ENCODE peak calls at places on chromosome 18, in seven cellular contexts. W is thoracic aorta, Q is neural progenitor cell, T is epithelial cell of esophagus, U is uterus, K is H7, M is K562. R is an unnamed sample.
A peak's percentile ranks its signal among the peaks of the same experiment; 100 is the strongest.

GRCh38 chr18:8998481-8999217 is 103.8 kb upstream of the NDUFV2 start:
- DNase-seq in W (no peak), Q (peak; percentile 24), T (peak; percentile 30), U (no peak), K (no peak), M (no peak), R (no peak)

GRCh38 chr18:8988262-8988871 is 114.1 kb upstream of the NDUFV2 start:
- DNase-seq in W (no peak), Q (peak; percentile 88), T (peak; percentile 75), U (peak; percentile 23), K (peak; percentile 77), M (peak; percentile 84), R (peak; percentile 30)

GRCh38 chr18:28637897-28638296 is 461.0 kb upstream of the CDH2 start:
- DNase-seq in W (no peak), Q (no peak), T (no peak), U (no peak), K (peak; percentile 16), M (no peak), R (no peak)

GRCh38 chr18:21803495-21803894 is 62.9 kb downstream of the MIB1 start:
- DNase-seq in W (no peak), Q (no peak), T (peak; percentile 28), U (no peak), K (no peak), M (no peak), R (peak; percentile 8)

GRCh38 chr18:8116346-8117007 is 492.8 kb upstream of the RAB12 start:
- DNase-seq in W (no peak), Q (no peak), T (peak; percentile 88), U (no peak), K (no peak), M (peak; percentile 6), R (peak; percentile 55)

GRCh38 chr18:52716926-52717325 is 376.9 kb downstream of the DCC start:
- DNase-seq in W (no peak), Q (peak; percentile 8), T (peak; percentile 17), U (no peak), K (no peak), M (peak; percentile 0), R (peak; percentile 17)

GRCh38 chr18:58501033-58501432 is 127.9 kb downstream of the ALPK2 start:
- DNase-seq in W (no peak), Q (no peak), T (no peak), U (no peak), K (no peak), M (no peak), R (no peak)

GRCh38 chr18:50807199-50807598 is 12.6 kb downstream of the MRO start:
- DNase-seq in W (no peak), Q (no peak), T (no peak), U (no peak), K (no peak), M (no peak), R (no peak)

GRCh38 chr18:70931942-70932814 is 643.3 kb downstream of the SOCS6 start:
- DNase-seq in W (no peak), Q (peak; percentile 54), T (peak; percentile 29), U (no peak), K (peak; percentile 22), M (peak; percentile 3), R (peak; percentile 42)

GRCh38 chr18:70019136-70019535 is 71.5 kb upstream of the CD226 start:
- DNase-seq in W (no peak), Q (no peak), T (no peak), U (no peak), K (no peak), M (no peak), R (no peak)

GRCh38 chr18:57898506-57899124 is 95.5 kb upstream of the ATP8B1 start:
- DNase-seq in W (no peak), Q (no peak), T (peak; percentile 82), U (no peak), K (no peak), M (no peak), R (peak; percentile 16)

GRCh38 chr18:13035249-13035914 is 44.2 kb downstream of the CEP192 start:
- DNase-seq in W (no peak), Q (no peak), T (no peak), U (no peak), K (no peak), M (peak; percentile 20), R (no peak)

GRCh38 chr18:58299135-58299473 is 255.1 kb downstream of the NEDD4L start:
- DNase-seq in W (no peak), Q (no peak), T (no peak), U (no peak), K (no peak), M (no peak), R (no peak)

DNA sequence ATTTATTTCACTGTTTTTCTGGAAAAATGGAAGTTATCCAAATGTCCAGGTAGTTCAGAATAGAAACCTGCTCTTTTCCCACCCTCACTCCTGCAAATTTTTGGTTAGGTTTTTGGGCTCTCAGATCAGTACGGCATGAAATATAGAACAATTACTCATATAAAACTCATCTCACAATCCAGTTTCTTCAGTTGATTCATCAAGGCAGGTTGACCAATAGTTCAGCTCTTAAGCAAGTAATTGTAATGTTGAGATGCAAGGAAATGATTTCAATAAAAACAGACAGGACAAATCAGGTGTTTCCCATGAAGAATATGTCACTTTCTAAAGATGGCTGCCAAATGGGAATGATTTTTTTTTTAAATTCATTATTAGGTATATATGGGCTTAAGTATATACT is 2.0 kb downstream of the RAB27B start:
- DNase-seq in W (no peak), Q (no peak), T (peak; percentile 90), U (no peak), K (no peak), M (no peak), R (peak; percentile 13)
- H3K4me3 ChIP-seq in W (no peak overlapping the region), Q (no peak overlapping the region), T (peak overlapping the region; percentile 85), U (no peak overlapping the region), K (no peak overlapping the region), M (no peak overlapping the region), R (no peak overlapping the region)

GRCh38 chr18:76489081-76489480 is 6.0 kb downstream of the ZNF516 start:
- DNase-seq in W (no peak), Q (no peak), T (peak; percentile 43), U (no peak), K (no peak), M (no peak), R (no peak)
- H3K4me3 ChIP-seq in W (no peak overlapping the region), Q (peak overlapping the region; percentile 67), T (peak overlapping the region; percentile 6), U (no peak overlapping the region), K (no peak overlapping the region), M (no peak overlapping the region), R (no peak overlapping the region)

GRCh38 chr18:79604913-79605235 is 74.7 kb upstream of the CTDP1 start:
- DNase-seq in W (no peak), Q (no peak), T (no peak), U (no peak), K (no peak), M (no peak), R (no peak)

GRCh38 chr18:79604205-79604912 is 75.2 kb upstream of the CTDP1 start:
- DNase-seq in W (no peak), Q (no peak), T (no peak), U (peak; percentile 8), K (no peak), M (no peak), R (no peak)

GRCh38 chr18:79605481-79605880 is 74.1 kb upstream of the CTDP1 start:
- DNase-seq in W (no peak), Q (no peak), T (no peak), U (peak; percentile 3), K (no peak), M (no peak), R (no peak)

GRCh38 chr18:79601234-79601633 is 78.4 kb upstream of the CTDP1 start:
- DNase-seq in W (no peak), Q (no peak), T (no peak), U (no peak), K (no peak), M (peak; percentile 84), R (no peak)

GRCh38 chr18:79603321-79604204 is 76.0 kb upstream of the CTDP1 start:
- DNase-seq in W (no peak), Q (no peak), T (no peak), U (peak; percentile 9), K (no peak), M (no peak), R (no peak)
- H3K4me3 ChIP-seq in W (no peak overlapping the region), Q (no peak overlapping the region), T (no peak overlapping the region), U (no peak overlapping the region), K (no peak overlapping the region), M (no peak overlapping the region), R (no peak overlapping the region)

GRCh38 chr18:37537868-37538525 is 27.6 kb downstream of the CELF4 start:
- DNase-seq in W (peak; percentile 16), Q (peak; percentile 86), T (peak; percentile 67), U (peak; percentile 25), K (peak; percentile 96), M (peak; percentile 76), R (peak; percentile 44)
- H3K4me3 ChIP-seq in W (no peak overlapping the region), Q (no peak overlapping the region), T (no peak overlapping the region), U (no peak overlapping the region), K (peak overlapping the region; percentile 34), M (no peak overlapping the region), R (no peak overlapping the region)

GRCh38 chr18:48007955-48008701 is 77.7 kb upstream of the SMAD2 start:
- DNase-seq in W (no peak), Q (peak; percentile 96), T (peak; percentile 62), U (peak; percentile 40), K (peak; percentile 100), M (peak; percentile 77), R (peak; percentile 77)
- H3K4me3 ChIP-seq in W (peak overlapping the region; percentile 89), Q (peak overlapping the region; percentile 55), T (peak overlapping the region; percentile 40), U (peak overlapping the region; percentile 16), K (peak overlapping the region; percentile 58), M (peak overlapping the region; percentile 53), R (peak overlapping the region; percentile 69)

GRCh38 chr18:44744206-44745180 is 63.8 kb downstream of the SETBP1 start:
- DNase-seq in W (no peak), Q (peak; percentile 90), T (no peak), U (no peak), K (peak; percentile 74), M (no peak), R (no peak)

GRCh38 chr18:44741551-44741950 is 60.9 kb downstream of the SETBP1 start:
- DNase-seq in W (no peak), Q (no peak), T (no peak), U (no peak), K (no peak), M (no peak), R (no peak)

GRCh38 chr18:44742126-44742525 is 61.4 kb downstream of the SETBP1 start:
- DNase-seq in W (no peak), Q (no peak), T (no peak), U (no peak), K (no peak), M (no peak), R (no peak)

GRCh38 chr18:44742741-44743311 is 62.1 kb downstream of the SETBP1 start:
- DNase-seq in W (no peak), Q (peak; percentile 31), T (no peak), U (peak; percentile 88), K (peak; percentile 16), M (no peak), R (no peak)

DNA sequence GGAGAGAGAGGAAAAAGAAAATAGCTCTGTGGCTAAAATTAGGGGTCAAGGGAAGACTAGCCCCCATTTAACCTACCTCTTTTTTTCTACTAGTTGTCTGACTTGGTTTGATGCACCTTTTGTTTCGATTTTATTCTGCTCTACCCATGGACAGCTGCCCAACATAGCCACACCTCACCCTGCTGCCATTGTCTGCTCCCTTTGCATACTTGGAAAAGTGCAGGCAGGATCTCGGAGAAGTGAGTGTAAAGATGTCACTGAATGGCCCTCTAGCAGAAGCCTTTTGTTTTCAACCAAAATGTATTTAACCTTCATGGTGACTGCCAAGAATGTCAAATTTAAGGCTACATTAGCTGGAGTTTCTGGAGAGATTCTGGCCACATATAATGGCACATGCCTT is 62.9 kb downstream of the SETBP1 start:
- DNase-seq in W (no peak), Q (peak; percentile 21), T (no peak), U (no peak), K (peak; percentile 25), M (no peak), R (no peak)
- H3K4me3 ChIP-seq in W (no peak overlapping the region), Q (peak overlapping the region; percentile 37), T (no peak overlapping the region), U (no peak overlapping the region), K (no peak overlapping the region), M (no peak overlapping the region), R (no peak overlapping the region)